ENCODE peak calls at places on chromosomes 4 and X, in four cellular contexts. W is HCT116, M is A549, Q is tibial nerve. P is an unnamed sample.

GRCh38 chr4:93786149-93786548 is 42.4 kb upstream of the ATOH1 start:
- DNase-seq in Q (no peak), W (no peak), M (no peak), P (no peak)

GRCh38 chr4:22478426-22478825 is 37.4 kb downstream of the ADGRA3 start:
- DNase-seq in M (no peak), Q (no peak), W (no peak), P (no peak)

GRCh38 chr4:81314897-81315470 is 100.0 kb upstream of the PRKG2 start:
- DNase-seq in Q (no peak), W (no peak), M (no peak), P (no peak)

GRCh38 chr4:92522371-92522770 is 218.6 kb downstream of the GRID2 start:
- DNase-seq in Q (no peak), W (no peak), M (no peak), P (no peak)

GRCh38 chr4:96992443-96992842 is 1150.8 kb downstream of the STPG2 start:
- DNase-seq in Q (no peak), M (no peak), W (no peak), P (no peak)

GRCh38 chrX:45601052-45601451 is 400.4 kb upstream of the DIPK2B start:
- DNase-seq in M (no peak), W (no peak), Q (no peak), P (no peak)

GRCh38 chr4:78864405-78865024 is 74.7 kb downstream of the PAQR3 start:
- DNase-seq in M (peak; percentile 76), W (peak; percentile 64), Q (peak; percentile 79), P (peak; percentile 23)

GRCh38 chr4:90542216-90542615 is 415.0 kb downstream of the CCSER1 start:
- DNase-seq in Q (no peak), W (no peak), M (no peak), P (no peak)

GRCh38 chr4:38857354-38858096 is 908 bp upstream of the TLR6 start:
- DNase-seq in Q (peak; percentile 47), M (peak; percentile 88), W (peak; percentile 92), P (peak; percentile 27)

GRCh38 chrX:118847676-118848075 is 24.1 kb downstream of the ZCCHC12 start:
- DNase-seq in M (peak; percentile 49), W (peak; percentile 38), Q (peak; percentile 36), P (peak; percentile 24)

GRCh38 chr4:33302298-33302697 is 2582.1 kb downstream of the PCDH7 start:
- DNase-seq in Q (no peak), M (peak; percentile 2), W (no peak), P (no peak)

GRCh38 chr4:154078504-154079350 is 289.8 kb upstream of the SFRP2 start:
- DNase-seq in Q (no peak), M (no peak), W (no peak), P (no peak)

GRCh38 chr4:123746981-123747380 is 350.4 kb downstream of the SPRY1 start:
- DNase-seq in M (no peak), W (no peak), Q (no peak), P (no peak)

GRCh38 chr4:83810428-83810827 is 274.5 kb downstream of the GPAT3 start:
- DNase-seq in W (no peak), M (no peak), Q (no peak), P (no peak)

GRCh38 chr4:182846041-182846440 is 71.1 kb downstream of the DCTD start:
- DNase-seq in W (no peak), Q (no peak), M (no peak), P (no peak)

GRCh38 chrX:53442322-53442631 is 8.1 kb upstream of the HSD17B10 start:
- DNase-seq in Q (no peak), M (no peak), W (no peak), P (no peak)

GRCh38 chrX:53441531-53442321 is 7.6 kb upstream of the HSD17B10 start:
- DNase-seq in W (peak; percentile 71), M (peak; percentile 91), Q (peak; percentile 14), P (peak; percentile 87)

GRCh38 chrX:53447441-53447840 is 13.3 kb upstream of the HSD17B10 start:
- DNase-seq in W (no peak), Q (no peak), M (no peak), P (no peak)

GRCh38 chrX:53449632-53450031 is 15.5 kb upstream of the HSD17B10 start:
- DNase-seq in M (no peak), Q (no peak), W (no peak), P (no peak)

DNA sequence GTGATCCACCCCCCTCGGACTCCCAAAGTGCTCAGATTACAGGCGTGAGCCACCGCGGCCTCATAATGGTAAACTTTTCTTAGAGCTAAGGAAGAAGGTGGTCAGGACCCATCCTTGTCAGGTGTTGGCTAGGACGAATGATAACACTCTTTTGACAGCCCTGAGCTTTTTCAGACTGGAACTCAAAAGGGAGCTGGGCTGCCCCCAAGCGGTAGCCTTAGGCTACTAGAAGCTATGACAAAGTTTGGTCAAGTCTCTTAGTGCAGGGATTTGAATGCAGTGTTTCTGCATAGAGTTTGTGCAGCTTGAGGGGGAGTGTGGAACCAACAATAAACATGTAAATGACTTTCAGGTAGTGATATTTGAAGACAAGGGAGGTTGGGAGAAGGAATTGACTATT is 11.8 kb upstream of the HSD17B10 start:
- DNase-seq in Q (no peak), W (no peak), M (peak; percentile 53), P (peak; percentile 52)
- TF ChIP-seq CTCF in Q (peak; percentile 24), W (peak; percentile 66), M (peak; percentile 54), P (no peak)

DNA sequence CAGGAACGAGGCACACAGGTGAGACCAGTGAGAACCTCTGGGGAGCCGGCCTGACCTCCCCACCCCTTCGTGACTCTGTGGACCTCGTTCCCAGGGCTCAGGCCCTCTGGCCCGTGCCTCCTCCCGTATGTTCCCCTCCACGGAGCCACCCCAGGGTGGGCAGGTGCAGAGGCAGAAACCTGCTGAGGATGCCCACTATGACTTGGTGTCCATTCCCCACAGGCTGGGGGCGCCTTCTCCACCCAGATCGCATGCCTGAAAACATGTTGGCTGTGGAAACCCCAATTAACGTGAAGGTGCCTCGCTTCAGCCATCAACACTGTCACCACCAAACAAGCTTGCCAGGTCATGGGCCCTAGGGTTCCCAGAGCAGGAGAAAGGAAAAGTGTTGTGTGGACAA is 27.0 kb downstream of the BLOC1S4 start:
- DNase-seq in Q (no peak), M (no peak), W (no peak), P (no peak)
- TF ChIP-seq CTCF in Q (no peak), M (no peak), W (no peak), P (no peak)

DNA sequence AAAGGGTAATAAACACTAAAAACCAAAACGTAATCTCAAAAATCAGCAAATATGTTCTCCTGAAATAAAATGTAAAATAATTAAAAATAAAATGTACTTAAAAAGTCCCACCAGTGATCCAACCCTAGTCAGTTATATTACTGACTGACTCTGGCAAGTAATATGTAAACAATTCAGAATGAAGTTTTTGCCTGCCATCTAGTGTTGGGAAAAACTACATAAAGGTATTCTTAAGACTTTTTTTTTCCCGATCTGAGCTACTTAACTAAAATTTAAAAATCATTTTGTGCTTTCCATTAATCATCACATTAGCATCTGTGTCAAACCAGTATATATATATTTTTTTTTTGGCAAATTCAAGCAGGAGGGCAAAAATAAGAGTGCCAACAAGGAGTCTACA is 24.0 kb downstream of the RCHY1 start:
- DNase-seq in M (peak; percentile 31), Q (no peak), W (no peak), P (no peak)
- TF ChIP-seq CTCF in M (peak; percentile 46), Q (no peak), W (peak; percentile 30), P (no peak)

GRCh38 chrX:69285881-69286545 is 120.8 kb upstream of the PJA1 start:
- DNase-seq in Q (peak; percentile 63), M (peak; percentile 21), W (peak; percentile 0), P (peak; percentile 76)

GRCh38 chrX:69285401-69285871 is 120.2 kb upstream of the PJA1 start:
- DNase-seq in M (no peak), Q (peak; percentile 9), W (no peak), P (no peak)

GRCh38 chrX:69289046-69289838 is 124.0 kb upstream of the PJA1 start:
- DNase-seq in W (no peak), Q (no peak), M (no peak), P (no peak)

GRCh38 chrX:69286546-69286906 is 121.3 kb upstream of the PJA1 start:
- DNase-seq in Q (no peak), M (no peak), W (no peak), P (no peak)

GRCh38 chrX:69287025-69287540 is 121.8 kb upstream of the PJA1 start:
- DNase-seq in Q (no peak), M (no peak), W (no peak), P (no peak)
- TF ChIP-seq CTCF in Q (no peak), M (no peak), W (no peak), P (no peak)

GRCh38 chr4:63556332-63556731 is 852.9 kb downstream of the TECRL start:
- DNase-seq in Q (no peak), W (no peak), M (peak; percentile 1), P (no peak)
- TF ChIP-seq CTCF in Q (no peak), W (no peak), M (no peak), P (no peak)

DNA sequence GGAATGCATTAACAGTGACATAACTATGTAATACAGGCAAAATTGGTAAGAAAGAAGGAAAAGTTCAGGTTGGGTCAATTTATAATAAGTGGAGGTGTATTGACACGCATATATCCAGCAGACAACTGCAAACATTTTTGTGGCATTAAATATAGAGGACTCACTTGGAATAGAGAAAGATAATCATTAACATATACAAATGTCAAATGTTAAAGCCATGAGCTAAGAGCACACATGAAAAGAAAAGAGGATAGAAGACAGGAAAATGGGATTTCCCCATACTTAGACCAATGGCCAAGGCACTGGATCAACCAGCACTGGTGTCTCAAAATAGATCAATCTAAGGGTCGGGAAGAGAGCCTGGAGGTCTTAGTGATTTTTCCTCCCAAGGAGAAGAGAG is 187.6 kb downstream of the PDGFC start:
- DNase-seq in Q (no peak), W (no peak), M (no peak), P (no peak)
- TF ChIP-seq CTCF in Q (no peak), W (no peak), M (no peak), P (no peak)

GRCh38 chrX:73289039-73289438 is 74.4 kb upstream of the NAP1L2 start:
- DNase-seq in Q (no peak), W (no peak), M (peak; percentile 4), P (no peak)
- TF ChIP-seq CTCF in Q (no peak), W (peak; percentile 22), M (no peak), P (no peak)

DNA sequence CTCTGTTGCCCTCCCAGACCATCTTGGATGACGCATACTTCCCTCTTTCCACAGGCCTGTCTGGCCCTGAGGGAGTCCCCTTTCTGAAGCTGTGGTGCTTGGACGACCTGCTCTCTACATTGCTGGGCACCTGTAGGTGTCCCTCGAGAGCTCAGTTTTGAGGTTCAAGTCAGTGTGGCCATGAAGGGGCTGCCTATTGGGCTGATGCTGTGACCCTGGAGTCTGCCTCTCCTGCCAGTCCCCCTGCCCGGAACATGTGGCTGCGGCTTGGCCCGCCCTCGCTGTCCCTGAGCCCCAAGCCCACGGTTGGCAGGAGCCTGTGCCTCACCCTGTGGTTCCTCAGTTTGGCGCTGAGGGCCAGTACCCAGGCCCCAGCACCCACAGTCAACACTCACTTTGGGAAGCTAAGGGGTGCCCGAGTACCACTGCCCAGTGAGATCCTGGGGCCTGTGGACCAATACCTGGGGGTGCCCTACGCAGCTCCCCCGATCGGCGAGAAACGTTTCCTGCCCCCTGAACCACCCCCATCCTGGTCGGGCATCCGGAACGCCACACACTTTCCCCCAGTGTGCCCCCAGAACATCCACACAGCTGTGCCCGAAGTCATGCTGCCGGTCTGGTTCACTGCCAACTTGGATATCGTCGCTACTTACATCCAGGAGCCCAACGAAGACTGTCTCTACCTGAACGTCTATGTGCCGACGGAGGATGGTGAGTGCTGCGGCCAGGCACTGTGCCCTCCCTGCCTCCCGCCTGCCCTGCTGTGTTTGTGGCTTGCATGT is 3.0 kb downstream of the NLGN3 start:
- DNase-seq in W (no peak), Q (no peak), M (no peak), P (no peak)
- TF ChIP-seq CTCF in W (no peak), Q (no peak), M (no peak), P (no peak)

GRCh38 chr4:27084685-27085356 is 224.2 kb downstream of the STIM2 start:
- DNase-seq in W (no peak), Q (no peak), M (no peak), P (no peak)
- TF ChIP-seq CTCF in W (peak; percentile 15), Q (no peak), M (no peak), P (no peak)